ENCODE peak calls at places on chromosomes 7 and 10, in ten cellular contexts. S, R, C, Z, D, H, O, F, B and X are unnamed samples.

GRCh38 chr7:116075351-116076145 is 45.0 kb upstream of the TFEC start:
- DNase-seq in S (no peak), R (peak; percentile 6), C (no peak), Z (no peak), D (no peak), H (no peak), O (no peak), F (no peak), B (no peak), X (no peak)

GRCh38 chr7:124251616-124252015 is 218.7 kb upstream of the TMEM229A start:
- DNase-seq in S (no peak), R (no peak), C (no peak), Z (no peak), D (no peak), H (no peak), O (no peak), F (no peak), B (no peak), X (no peak)

GRCh38 chr10:23158370-23158769 is 33.7 kb upstream of the PTF1A start:
- DNase-seq in S (peak; percentile 49), R (peak; percentile 71), C (peak; percentile 27), Z (peak; percentile 85), D (no peak), H (no peak), O (peak; percentile 55), F (no peak), B (no peak), X (no peak)

GRCh38 chr10:89242840-89243586 is 8.6 kb downstream of the LIPA start:
- DNase-seq in S (no peak), R (no peak), C (no peak), Z (no peak), D (no peak), H (no peak), O (no peak), F (no peak), B (no peak), X (peak; percentile 36)

GRCh38 chr7:3378390-3379120 is 77.5 kb downstream of the SDK1 start:
- DNase-seq in S (no peak), R (no peak), C (no peak), Z (no peak), D (no peak), H (no peak), O (peak; percentile 84), F (no peak), B (no peak), X (peak; percentile 55)

GRCh38 chr10:129844191-129844590 is 119.9 kb downstream of the EBF3 start:
- DNase-seq in S (no peak), R (no peak), C (no peak), Z (no peak), D (no peak), H (no peak), O (no peak), F (no peak), B (no peak), X (no peak)

GRCh38 chr10:62613429-62613828 is 191.1 kb upstream of the ADO start:
- DNase-seq in S (no peak), R (peak; percentile 31), C (no peak), Z (no peak), D (no peak), H (no peak), O (no peak), F (no peak), B (no peak), X (no peak)

GRCh38 chr7:132553031-132553430 is 23.2 kb downstream of the PLXNA4 start:
- DNase-seq in S (no peak), R (no peak), C (no peak), Z (no peak), D (no peak), H (no peak), O (no peak), F (no peak), B (no peak), X (no peak)

GRCh38 chr10:79007037-79007842 is 61.5 kb upstream of the ZMIZ1 start:
- DNase-seq in S (no peak), R (no peak), C (no peak), Z (no peak), D (peak; percentile 71), H (peak; percentile 83), O (no peak), F (no peak), B (no peak), X (no peak)

GRCh38 chr10:1643161-1643910 is 94.0 kb downstream of the ADARB2 start:
- DNase-seq in S (no peak), R (peak; percentile 9), C (no peak), Z (no peak), D (no peak), H (no peak), O (peak; percentile 5), F (peak; percentile 29), B (no peak), X (no peak)

GRCh38 chr7:126657599-126658358 is 595.0 kb downstream of the GRM8 start:
- DNase-seq in S (no peak), R (no peak), C (no peak), Z (no peak), D (no peak), H (no peak), O (peak; percentile 10), F (no peak), B (no peak), X (no peak)

GRCh38 chr7:77791336-77791735 is 6.9 kb downstream of the TMEM60 start:
- DNase-seq in S (no peak), R (peak; percentile 62), C (no peak), Z (no peak), D (no peak), H (no peak), O (no peak), F (no peak), B (no peak), X (no peak)
- TF ChIP-seq CTCF in S (no peak), R (no peak), C (no peak), Z (no peak), D (no peak), H (no peak), O (no peak), F (no peak), B (no peak), X (no peak)

GRCh38 chr7:117157121-117157870 is 165.6 kb downstream of the WNT2 start:
- DNase-seq in S (no peak), R (peak; percentile 37), C (no peak), Z (peak; percentile 48), D (no peak), H (no peak), O (no peak), F (no peak), B (peak; percentile 20), X (no peak)

GRCh38 chr7:117157871-117158209 is 165.0 kb downstream of the WNT2 start:
- DNase-seq in S (no peak), R (no peak), C (no peak), Z (no peak), D (no peak), H (no peak), O (no peak), F (no peak), B (no peak), X (no peak)

GRCh38 chr7:117163101-117163500 is 159.8 kb downstream of the WNT2 start:
- DNase-seq in S (no peak), R (no peak), C (no peak), Z (no peak), D (no peak), H (no peak), O (no peak), F (no peak), B (no peak), X (no peak)

GRCh38 chr7:117155694-117156093 is 167.2 kb downstream of the WNT2 start:
- DNase-seq in S (no peak), R (no peak), C (no peak), Z (no peak), D (no peak), H (no peak), O (no peak), F (no peak), B (no peak), X (no peak)

DNA sequence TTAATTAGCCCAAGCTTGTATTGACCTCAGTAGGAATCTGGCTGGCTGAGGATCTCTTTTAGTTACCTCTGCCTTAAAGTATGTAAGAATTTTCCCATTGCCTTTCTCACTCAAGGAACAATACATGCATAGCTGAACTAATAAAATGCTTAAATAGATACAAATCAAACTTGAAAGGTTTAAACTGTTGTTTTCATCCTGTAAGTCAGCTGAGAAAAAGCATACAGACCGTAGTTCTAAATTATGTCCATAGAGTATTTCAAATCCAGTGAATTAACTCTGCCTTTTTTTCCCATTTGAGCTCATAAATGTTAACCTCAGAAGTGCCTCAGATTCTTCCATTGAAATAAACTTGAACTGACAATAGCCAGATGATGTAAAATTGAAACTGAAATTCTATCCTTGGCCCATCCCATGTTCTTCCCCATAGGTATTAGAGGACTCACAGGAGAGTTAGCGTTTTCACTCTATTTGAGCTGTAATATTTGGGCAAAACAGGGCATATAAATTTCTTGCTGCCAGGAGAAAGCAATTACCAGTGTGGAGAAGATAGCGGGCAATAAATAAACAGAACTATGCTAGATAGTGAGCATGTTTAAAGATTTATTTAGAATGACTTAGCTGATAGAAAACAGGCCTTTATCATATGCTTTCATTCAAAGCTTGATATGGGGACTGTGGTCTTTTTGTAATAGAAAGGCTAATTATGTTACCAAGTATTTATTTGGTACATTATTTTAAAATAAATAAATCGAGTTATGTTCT is 163.7 kb downstream of the WNT2 start:
- DNase-seq in S (no peak), R (no peak), C (no peak), Z (peak; percentile 16), D (no peak), H (no peak), O (no peak), F (no peak), B (no peak), X (no peak)
- H3K27ac ChIP-seq in S (no peak overlapping the region), R (no peak overlapping the region), C (no peak overlapping the region), Z (peak overlapping the region; percentile 88), D (peak overlapping the region; percentile 67), H (no peak overlapping the region), O (no peak overlapping the region), F (no peak overlapping the region), B (no peak overlapping the region), X (no peak overlapping the region)

DNA sequence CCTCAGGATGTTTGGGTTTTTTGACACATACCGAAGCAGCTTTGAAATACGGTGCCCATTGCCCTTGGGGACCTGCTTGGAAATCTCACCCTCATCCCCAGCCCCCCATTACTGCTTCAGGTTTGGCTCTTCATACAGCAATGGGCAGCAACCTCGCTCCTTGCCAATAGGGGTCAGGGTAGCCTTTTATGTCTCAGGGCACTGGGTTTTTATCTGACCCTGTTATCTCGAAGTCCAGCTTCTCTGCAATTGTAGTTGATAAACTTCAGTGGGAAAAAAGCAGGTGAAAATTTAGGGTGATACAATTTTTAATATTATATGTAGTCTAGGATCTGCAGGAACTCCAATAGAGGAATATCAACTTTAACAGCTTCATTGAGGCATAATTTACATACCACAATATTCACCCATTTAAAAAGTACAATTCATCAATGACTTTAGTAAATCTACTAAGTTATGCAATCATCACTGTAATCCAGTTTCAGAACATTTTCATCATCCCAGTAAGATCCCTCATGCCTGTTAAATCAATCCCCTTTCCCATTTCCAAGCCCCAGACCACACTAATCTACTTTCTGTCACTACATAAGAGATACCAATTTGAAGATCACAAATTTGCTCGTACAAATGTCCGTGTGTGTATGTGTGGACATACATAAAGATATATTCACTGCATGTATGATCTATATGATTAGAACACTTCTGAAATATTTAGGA is 386.2 kb downstream of the KCNMA1 start:
- DNase-seq in S (peak; percentile 34), R (peak; percentile 64), C (no peak), Z (peak; percentile 58), D (no peak), H (no peak), O (peak; percentile 8), F (no peak), B (no peak), X (peak; percentile 27)
- TF ChIP-seq EP300 in S (no peak), R (no peak), C (no peak), Z (no peak), D (no peak), H (no peak), O (no peak), F (no peak), B (no peak), X (no peak)

GRCh38 chr10:14560274-14560673 is 214.4 kb downstream of the FAM107B start:
- DNase-seq in S (peak; percentile 60), R (peak; percentile 78), C (no peak), Z (no peak), D (no peak), H (no peak), O (no peak), F (no peak), B (no peak), X (no peak)
- TF ChIP-seq CTCF in S (no peak), R (no peak), C (peak; percentile 12), Z (no peak), D (no peak), H (no peak), O (peak; percentile 43), F (peak; percentile 65), B (no peak), X (no peak)